ENCODE peak calls at places on chromosome 11, in five cellular contexts. F, X, E, K and H are unnamed samples.

GRCh38 chr11:119363081-119363861 is 16.8 kb upstream of the MFRP start:
- DNase-seq in X (no peak), E (no peak), K (no peak), F (peak), H (no peak)

GRCh38 chr11:62601114-62601363 is 626 bp downstream of the MTA2 start:
- DNase-seq in E (peak), K (peak), F (no peak), X (no peak), H (no peak)

GRCh38 chr11:108253176-108253575 is 30.3 kb downstream of the ATM start:
- DNase-seq in X (no peak), K (no peak), F (no peak), E (no peak), H (no peak)

GRCh38 chr11:4066960-4067359 is 27.6 kb upstream of the RRM1 start:
- DNase-seq in F (no peak), E (no peak), X (no peak), K (no peak), H (no peak)

GRCh38 chr11:50182486-50182885 is 149.8 kb downstream of the OR4C45 start:
- DNase-seq in K (no peak), X (no peak), F (no peak), E (no peak), H (no peak)

GRCh38 chr11:2791521-2792375 is 92.0 kb upstream of the KCNQ1OT1 start:
- DNase-seq in F (no peak), X (no peak), K (peak), E (no peak), H (no peak)

GRCh38 chr11:62566247-62566646 is 7.4 kb downstream of the EEF1G start:
- DNase-seq in K (no peak), F (no peak), E (no peak), X (no peak), H (no peak)

GRCh38 chr11:86717817-86718501 is 45.5 kb upstream of the ME3 start:
- DNase-seq in E (no peak), K (no peak), F (peak), X (no peak), H (no peak)

GRCh38 chr11:37450613-37451012 is 852.6 kb upstream of the RAG2 start:
- DNase-seq in X (no peak), E (no peak), F (no peak), K (no peak), H (no peak)